ENCODE peak calls at places on chromosomes 5 and 9, in seven cellular contexts. P is Calu3; R is cardiac fibroblast; A is stimulated activated CD4-positive, alpha-beta T cell treated with anti-CD3 and anti-CD28 coated beads, Interleukin-2, amount 100 ng/mL, for 24 hours; B is HT-29; X is NCI-H2171; M is glomerular endothelial cell. Y is an unnamed sample.

GRCh38 chr5:99449786-99450185 is 521.0 kb upstream of the CHD1 start:
- DNase-seq in M (no peak), X (no peak), P (no peak), R (no peak), A (no peak), B (no peak), Y (no peak)

GRCh38 chr5:134878403-134878802 is 4.2 kb downstream of the TXNDC15 start:
- DNase-seq in R (no peak), M (no peak), X (no peak), B (no peak), P (no peak), A (no peak), Y (no peak)

GRCh38 chr9:89036383-89036782 is 45.1 kb downstream of the S1PR3 start:
- DNase-seq in M (no peak), X (no peak), B (no peak), P (no peak), A (no peak), R (peak; percentile 58), Y (peak; percentile 43)

GRCh38 chr9:133679056-133679455 is 42.9 kb downstream of the DBH start:
- DNase-seq in X (no peak), B (no peak), M (no peak), A (no peak), P (no peak), R (no peak), Y (no peak)

GRCh38 chr5:179255527-179256228 is 89.6 kb downstream of the ADAMTS2 start:
- DNase-seq in X (no peak), M (no peak), A (no peak), B (no peak), P (no peak), R (no peak), Y (no peak)

GRCh38 chr5:68960469-68960868 is 133.3 kb upstream of the SLC30A5 start:
- DNase-seq in R (no peak), A (no peak), X (no peak), P (no peak), M (no peak), B (no peak), Y (no peak)

GRCh38 chr9:129456549-129457324 is 164.2 kb downstream of the C9orf50 start:
- DNase-seq in R (no peak), P (no peak), B (no peak), A (no peak), M (no peak), X (no peak), Y (no peak)

GRCh38 chr9:35650341-35651158 is at the start of gene SIT1:
- DNase-seq in M (no peak), R (no peak), A (no peak), X (no peak), B (no peak), P (no peak), Y (no peak)

GRCh38 chr5:172187118-172188032 is 649 bp downstream of the STK10 start:
- DNase-seq in A (peak; percentile 76), R (peak; percentile 71), M (no peak), P (peak; percentile 60), X (no peak), B (peak; percentile 76), Y (peak; percentile 82)

GRCh38 chr9:83665576-83666200 is 42.1 kb downstream of the UBQLN1 start:
- DNase-seq in R (no peak), M (peak; percentile 64), X (no peak), A (no peak), B (no peak), P (no peak), Y (no peak)

GRCh38 chr5:87079219-87079618 is 188.5 kb upstream of the RASA1 start:
- DNase-seq in B (no peak), M (no peak), A (no peak), R (no peak), P (no peak), X (no peak), Y (no peak)

GRCh38 chr9:126275386-126276001 is 51.1 kb upstream of the MVB12B start:
- DNase-seq in P (no peak), R (peak; percentile 72), X (no peak), B (no peak), A (no peak), M (no peak), Y (no peak)

GRCh38 chr5:72268753-72269410 is 51.2 kb downstream of the MRPS27 start:
- DNase-seq in R (peak; percentile 66), X (no peak), M (no peak), P (peak; percentile 71), A (peak; percentile 59), B (peak; percentile 72), Y (no peak)

GRCh38 chr5:168187599-168187998 is 103.8 kb upstream of the WWC1 start:
- DNase-seq in B (no peak), M (no peak), X (no peak), A (no peak), P (no peak), R (no peak), Y (no peak)

GRCh38 chr5:72290356-72291133 is 29.5 kb downstream of the MRPS27 start:
- DNase-seq in R (no peak), M (no peak), P (no peak), A (no peak), X (no peak), B (no peak), Y (no peak)

GRCh38 chr9:72954431-72955420 is 1.9 kb upstream of the ALDH1A1 start:
- DNase-seq in R (peak; percentile 26), M (no peak), A (no peak), P (no peak), B (peak; percentile 47), X (no peak), Y (no peak)

GRCh38 chr5:10601246-10602030 is 37.6 kb downstream of the ANKRD33B start:
- DNase-seq in M (peak; percentile 86), X (peak; percentile 89), A (no peak), R (peak; percentile 95), B (peak; percentile 86), P (peak; percentile 90), Y (peak; percentile 60)

GRCh38 chr5:65808818-65809217 is 86.8 kb downstream of the NLN start:
- DNase-seq in X (no peak), P (no peak), R (peak; percentile 25), B (peak; percentile 25), M (no peak), A (no peak), Y (no peak)

GRCh38 chr9:98879094-98879957 is 64.4 kb upstream of the COL15A1 start:
- DNase-seq in B (no peak), M (no peak), X (no peak), R (no peak), A (no peak), P (no peak), Y (no peak)

GRCh38 chr5:172175263-172175719 is 12.7 kb downstream of the STK10 start:
- DNase-seq in X (no peak), A (peak; percentile 87), P (no peak), R (no peak), M (no peak), B (peak; percentile 39), Y (no peak)

GRCh38 chr5:10452768-10453331 is 11.2 kb downstream of the ROPN1L start:
- DNase-seq in X (peak; percentile 56), B (peak; percentile 76), P (peak; percentile 31), R (peak; percentile 91), A (no peak), M (peak; percentile 79), Y (peak; percentile 89)

GRCh38 chr9:126401107-126401506 is 74.5 kb downstream of the MVB12B start:
- DNase-seq in M (no peak), P (no peak), B (no peak), R (no peak), A (no peak), X (no peak), Y (no peak)